ENCODE peak calls at places on chromosomes 16 and 17, in five cellular contexts. One of them, this sample, is unnamed.

GRCh38 chr16:2707368-2708289 is 12.4 kb downstream of the PRSS27 start:
- DNase-seq in GM12892: no peak
- DNase-seq in HepG2: no peak
- DNase-seq in H1: no peak
- DNase-seq in SK-N-SH: no peak
- DNase-seq in this sample: no peak

GRCh38 chr16:53504161-53504663 is 1.2 kb upstream of the AKTIP start:
- DNase-seq in GM12892: no peak
- DNase-seq in HepG2: no peak
- DNase-seq in H1: no peak
- DNase-seq in SK-N-SH: peak
- DNase-seq in this sample: no peak

GRCh38 chr17:77887464-77888241 is 70.8 kb upstream of the TNRC6C start:
- DNase-seq in GM12892: no peak
- DNase-seq in HepG2: peak
- DNase-seq in H1: no peak
- DNase-seq in SK-N-SH: no peak
- DNase-seq in this sample: peak

GRCh38 chr17:47733047-47733413 is at the start of gene TBX21:
- DNase-seq in GM12892: peak
- DNase-seq in HepG2: peak
- DNase-seq in H1: no peak
- DNase-seq in SK-N-SH: peak
- DNase-seq in this sample: peak

GRCh38 chr16:4979736-4980660 is 21.9 kb downstream of the SEC14L5 start:
- DNase-seq in GM12892: no peak
- DNase-seq in HepG2: no peak
- DNase-seq in H1: no peak
- DNase-seq in SK-N-SH: no peak
- DNase-seq in this sample: no peak

GRCh38 chr16:4323845-4324478 is 8.1 kb downstream of the GLIS2 start:
- DNase-seq in GM12892: no peak
- DNase-seq in HepG2: no peak
- DNase-seq in H1: no peak
- DNase-seq in SK-N-SH: peak
- DNase-seq in this sample: no peak

GRCh38 chr16:68369697-68370096 is 58.9 kb downstream of the PRMT7 start:
- DNase-seq in GM12892: peak
- DNase-seq in HepG2: no peak
- DNase-seq in H1: no peak
- DNase-seq in SK-N-SH: no peak
- DNase-seq in this sample: peak

GRCh38 chr17:7413346-7413985 is 5.8 kb downstream of the NLGN2 start:
- DNase-seq in GM12892: no peak
- DNase-seq in HepG2: no peak
- DNase-seq in H1: no peak
- DNase-seq in SK-N-SH: no peak
- DNase-seq in this sample: no peak

GRCh38 chr17:57086069-57086930 is 1.3 kb downstream of the AKAP1 start:
- DNase-seq in GM12892: no peak
- DNase-seq in HepG2: peak
- DNase-seq in H1: no peak
- DNase-seq in SK-N-SH: peak
- DNase-seq in this sample: no peak

GRCh38 chr17:58335779-58336455 is 7.3 kb upstream of the TSPOAP1 start:
- DNase-seq in GM12892: peak
- DNase-seq in HepG2: peak
- DNase-seq in H1: no peak
- DNase-seq in SK-N-SH: peak
- DNase-seq in this sample: no peak

GRCh38 chr17:74117999-74118421 is 85.5 kb upstream of the RPL38 start:
- DNase-seq in GM12892: no peak
- DNase-seq in HepG2: no peak
- DNase-seq in H1: no peak
- DNase-seq in SK-N-SH: peak
- DNase-seq in this sample: no peak
- TF ChIP-seq TAF1 in GM12892: no peak
- TF ChIP-seq TAF1 in HepG2: no peak
- TF ChIP-seq TAF1 in H1: no peak
- TF ChIP-seq TAF1 in SK-N-SH: no peak
- TF ChIP-seq TAF1 in this sample: no peak

GRCh38 chr16:17397499-17397891 is 73.3 kb downstream of the XYLT1 start:
- DNase-seq in GM12892: no peak
- DNase-seq in HepG2: peak
- DNase-seq in H1: no peak
- DNase-seq in SK-N-SH: peak
- DNase-seq in this sample: no peak

GRCh38 chr16:17392857-17393421 is 77.8 kb downstream of the XYLT1 start:
- DNase-seq in GM12892: no peak
- DNase-seq in HepG2: no peak
- DNase-seq in H1: no peak
- DNase-seq in SK-N-SH: no peak
- DNase-seq in this sample: no peak

GRCh38 chr16:17392127-17392856 is 78.5 kb downstream of the XYLT1 start:
- DNase-seq in GM12892: no peak
- DNase-seq in HepG2: no peak
- DNase-seq in H1: no peak
- DNase-seq in SK-N-SH: no peak
- DNase-seq in this sample: no peak

GRCh38 chr16:17395849-17396480 is 74.8 kb downstream of the XYLT1 start:
- DNase-seq in GM12892: no peak
- DNase-seq in HepG2: no peak
- DNase-seq in H1: no peak
- DNase-seq in SK-N-SH: no peak
- DNase-seq in this sample: no peak

GRCh38 chr16:17396762-17397498 is 73.8 kb downstream of the XYLT1 start:
- DNase-seq in GM12892: no peak
- DNase-seq in HepG2: no peak
- DNase-seq in H1: no peak
- DNase-seq in SK-N-SH: peak
- DNase-seq in this sample: no peak
- TF ChIP-seq POLR2AphosphoS5 in GM12892: no peak
- TF ChIP-seq POLR2AphosphoS5 in HepG2: no peak
- TF ChIP-seq POLR2AphosphoS5 in H1: no peak
- TF ChIP-seq POLR2AphosphoS5 in SK-N-SH: no peak
- TF ChIP-seq POLR2AphosphoS5 in this sample: no peak

DNA sequence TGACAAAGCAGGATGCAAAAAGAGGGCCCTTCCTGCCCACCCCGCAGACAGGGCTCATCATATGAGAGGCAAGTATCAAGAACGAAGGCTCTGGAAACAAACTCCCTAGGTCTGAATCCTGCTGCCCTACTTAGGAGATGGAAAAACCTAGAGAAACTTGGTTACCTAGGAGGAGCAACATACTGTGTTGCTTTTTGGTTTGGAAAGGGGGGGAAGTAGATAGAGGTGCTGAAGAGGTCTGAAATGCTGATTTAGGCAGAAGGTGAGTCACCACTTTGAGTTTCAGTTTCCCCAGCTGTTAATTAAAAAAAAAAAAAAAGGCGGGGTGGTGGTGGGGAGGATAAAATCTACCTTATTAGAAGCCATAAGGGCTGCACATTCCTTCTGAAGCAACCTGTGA is 1.5 kb downstream of the N4BP1 start:
- DNase-seq in GM12892: peak
- DNase-seq in HepG2: no peak
- DNase-seq in H1: no peak
- DNase-seq in SK-N-SH: no peak
- DNase-seq in this sample: peak
- TF ChIP-seq TAF1 in GM12892: no peak
- TF ChIP-seq TAF1 in HepG2: no peak
- TF ChIP-seq TAF1 in H1: no peak
- TF ChIP-seq TAF1 in SK-N-SH: no peak
- TF ChIP-seq TAF1 in this sample: no peak

GRCh38 chr17:82825540-82826124 is 14.2 kb downstream of the ZNF750 start:
- DNase-seq in GM12892: no peak
- DNase-seq in HepG2: no peak
- DNase-seq in H1: no peak
- DNase-seq in SK-N-SH: no peak
- DNase-seq in this sample: no peak

GRCh38 chr17:82822281-82822680 is 17.5 kb downstream of the ZNF750 start:
- DNase-seq in GM12892: no peak
- DNase-seq in HepG2: no peak
- DNase-seq in H1: no peak
- DNase-seq in SK-N-SH: no peak
- DNase-seq in this sample: no peak

GRCh38 chr17:82820278-82821251 is 19.3 kb downstream of the ZNF750 start:
- DNase-seq in GM12892: no peak
- DNase-seq in HepG2: no peak
- DNase-seq in H1: no peak
- DNase-seq in SK-N-SH: no peak
- DNase-seq in this sample: no peak

GRCh38 chr17:82821554-82821953 is 18.3 kb downstream of the ZNF750 start:
- DNase-seq in GM12892: no peak
- DNase-seq in HepG2: peak
- DNase-seq in H1: no peak
- DNase-seq in SK-N-SH: no peak
- DNase-seq in this sample: no peak

DNA sequence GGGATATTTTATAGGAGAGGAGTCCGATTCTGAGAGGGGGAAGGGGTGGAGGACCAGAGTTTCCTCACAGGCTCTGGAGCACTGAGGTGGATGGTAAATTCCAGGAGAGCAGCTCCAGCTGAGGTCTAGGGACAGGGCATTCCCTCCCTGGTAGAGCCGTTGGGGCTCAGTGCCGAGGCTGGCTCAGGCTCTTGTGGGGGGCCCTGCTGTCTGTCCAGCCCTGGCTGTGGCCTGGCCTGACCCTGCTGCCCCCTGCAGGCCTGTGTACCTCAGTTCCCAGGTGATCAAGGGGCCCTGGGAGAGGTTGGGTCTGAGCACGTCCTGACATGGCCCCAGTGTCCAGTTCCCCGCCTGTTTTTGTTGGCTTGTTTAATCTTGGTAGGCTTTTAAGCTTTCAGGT is 16.8 kb downstream of the ZNF750 start:
- DNase-seq in GM12892: no peak
- DNase-seq in HepG2: peak
- DNase-seq in H1: no peak
- DNase-seq in SK-N-SH: peak
- DNase-seq in this sample: no peak
- TF ChIP-seq POLR2AphosphoS5 in GM12892: no peak
- TF ChIP-seq POLR2AphosphoS5 in HepG2: no peak
- TF ChIP-seq POLR2AphosphoS5 in H1: no peak
- TF ChIP-seq POLR2AphosphoS5 in SK-N-SH: no peak
- TF ChIP-seq POLR2AphosphoS5 in this sample: no peak